ENCODE peak calls at places on chromosomes 5 and 9, in six cellular contexts. One of them, this sample, is unnamed.

GRCh38 chr9:113602126-113603119 is 138.9 kb downstream of the RGS3 start:
- DNase-seq in AG04450: no peak
- DNase-seq in mucosa of descending colon: peak; percentile 62
- DNase-seq in psoas muscle: peak; percentile 90
- DNase-seq in HT1080: peak; percentile 67
- DNase-seq in activated T-cell treated with anti-CD3 and anti-CD28 coated beads, Interleukin-2, amount 50 U/mL, for 48 hours: peak; percentile 84
- DNase-seq in this sample: no peak

GRCh38 chr9:12849486-12850010 is 74.7 kb downstream of the LURAP1L start:
- DNase-seq in AG04450: peak; percentile 4
- DNase-seq in mucosa of descending colon: no peak
- DNase-seq in psoas muscle: no peak
- DNase-seq in HT1080: no peak
- DNase-seq in activated T-cell treated with anti-CD3 and anti-CD28 coated beads, Interleukin-2, amount 50 U/mL, for 48 hours: no peak
- DNase-seq in this sample: no peak

GRCh38 chr9:93086445-93087224 is 9.4 kb upstream of the CARD19 start:
- DNase-seq in AG04450: no peak
- DNase-seq in mucosa of descending colon: peak; percentile 46
- DNase-seq in psoas muscle: no peak
- DNase-seq in HT1080: no peak
- DNase-seq in activated T-cell treated with anti-CD3 and anti-CD28 coated beads, Interleukin-2, amount 50 U/mL, for 48 hours: peak; percentile 13
- DNase-seq in this sample: no peak

GRCh38 chr9:94624621-94625020 is 14.7 kb downstream of the FBP1 start:
- DNase-seq in AG04450: no peak
- DNase-seq in mucosa of descending colon: no peak
- DNase-seq in psoas muscle: no peak
- DNase-seq in HT1080: no peak
- DNase-seq in activated T-cell treated with anti-CD3 and anti-CD28 coated beads, Interleukin-2, amount 50 U/mL, for 48 hours: no peak
- DNase-seq in this sample: no peak

GRCh38 chr5:90529939-90530677 is 724 bp upstream of the LYSMD3 start:
- DNase-seq in AG04450: peak; percentile 52
- DNase-seq in mucosa of descending colon: no peak
- DNase-seq in psoas muscle: peak; percentile 46
- DNase-seq in HT1080: peak; percentile 70
- DNase-seq in activated T-cell treated with anti-CD3 and anti-CD28 coated beads, Interleukin-2, amount 50 U/mL, for 48 hours: no peak
- DNase-seq in this sample: peak; percentile 86

GRCh38 chr5:143713331-143714032 is 98.5 kb upstream of the HMHB1 start:
- DNase-seq in AG04450: no peak
- DNase-seq in mucosa of descending colon: no peak
- DNase-seq in psoas muscle: no peak
- DNase-seq in HT1080: no peak
- DNase-seq in activated T-cell treated with anti-CD3 and anti-CD28 coated beads, Interleukin-2, amount 50 U/mL, for 48 hours: no peak
- DNase-seq in this sample: no peak

GRCh38 chr5:176738851-176739250 is 71.5 kb upstream of the UNC5A start:
- DNase-seq in AG04450: no peak
- DNase-seq in mucosa of descending colon: no peak
- DNase-seq in psoas muscle: no peak
- DNase-seq in HT1080: no peak
- DNase-seq in activated T-cell treated with anti-CD3 and anti-CD28 coated beads, Interleukin-2, amount 50 U/mL, for 48 hours: peak; percentile 10
- DNase-seq in this sample: no peak

GRCh38 chr5:179326176-179326997 is 18.9 kb downstream of the ADAMTS2 start:
- DNase-seq in AG04450: no peak
- DNase-seq in mucosa of descending colon: peak; percentile 25
- DNase-seq in psoas muscle: peak; percentile 87
- DNase-seq in HT1080: no peak
- DNase-seq in activated T-cell treated with anti-CD3 and anti-CD28 coated beads, Interleukin-2, amount 50 U/mL, for 48 hours: no peak
- DNase-seq in this sample: no peak

GRCh38 chr5:147857302-147858129 is 21.0 kb upstream of the SCGB3A2 start:
- DNase-seq in AG04450: peak; percentile 15
- DNase-seq in mucosa of descending colon: peak; percentile 35
- DNase-seq in psoas muscle: no peak
- DNase-seq in HT1080: peak; percentile 57
- DNase-seq in activated T-cell treated with anti-CD3 and anti-CD28 coated beads, Interleukin-2, amount 50 U/mL, for 48 hours: peak; percentile 45
- DNase-seq in this sample: peak; percentile 66

GRCh38 chr9:127915801-127916664 is 808 bp downstream of the ST6GALNAC4 start:
- DNase-seq in AG04450: no peak
- DNase-seq in mucosa of descending colon: peak; percentile 56
- DNase-seq in psoas muscle: no peak
- DNase-seq in HT1080: no peak
- DNase-seq in activated T-cell treated with anti-CD3 and anti-CD28 coated beads, Interleukin-2, amount 50 U/mL, for 48 hours: no peak
- DNase-seq in this sample: peak; percentile 58

GRCh38 chr5:145921211-145921610 is 15.2 kb upstream of the SH3RF2 start:
- DNase-seq in AG04450: no peak
- DNase-seq in mucosa of descending colon: no peak
- DNase-seq in psoas muscle: no peak
- DNase-seq in HT1080: peak; percentile 64
- DNase-seq in activated T-cell treated with anti-CD3 and anti-CD28 coated beads, Interleukin-2, amount 50 U/mL, for 48 hours: no peak
- DNase-seq in this sample: no peak

GRCh38 chr5:77843570-77844407 is 67.7 kb upstream of the TBCA start:
- DNase-seq in AG04450: no peak
- DNase-seq in mucosa of descending colon: no peak
- DNase-seq in psoas muscle: no peak
- DNase-seq in HT1080: no peak
- DNase-seq in activated T-cell treated with anti-CD3 and anti-CD28 coated beads, Interleukin-2, amount 50 U/mL, for 48 hours: no peak
- DNase-seq in this sample: no peak

GRCh38 chr9:138100711-138101349 is 223.2 kb downstream of the CACNA1B start:
- DNase-seq in AG04450: no peak
- DNase-seq in mucosa of descending colon: no peak
- DNase-seq in psoas muscle: no peak
- DNase-seq in HT1080: peak; percentile 5
- DNase-seq in activated T-cell treated with anti-CD3 and anti-CD28 coated beads, Interleukin-2, amount 50 U/mL, for 48 hours: peak; percentile 17
- DNase-seq in this sample: no peak

GRCh38 chr5:109089191-109089590 is 320.6 kb downstream of the PJA2 start:
- DNase-seq in AG04450: no peak
- DNase-seq in mucosa of descending colon: no peak
- DNase-seq in psoas muscle: no peak
- DNase-seq in HT1080: no peak
- DNase-seq in activated T-cell treated with anti-CD3 and anti-CD28 coated beads, Interleukin-2, amount 50 U/mL, for 48 hours: no peak
- DNase-seq in this sample: no peak

GRCh38 chr5:8641796-8642505 is 773.0 kb downstream of the MTRR start:
- DNase-seq in AG04450: no peak
- DNase-seq in mucosa of descending colon: no peak
- DNase-seq in psoas muscle: no peak
- DNase-seq in HT1080: no peak
- DNase-seq in activated T-cell treated with anti-CD3 and anti-CD28 coated beads, Interleukin-2, amount 50 U/mL, for 48 hours: no peak
- DNase-seq in this sample: no peak

GRCh38 chr9:126411948-126412284 is 85.3 kb downstream of the MVB12B start:
- DNase-seq in AG04450: no peak
- DNase-seq in mucosa of descending colon: no peak
- DNase-seq in psoas muscle: no peak
- DNase-seq in HT1080: no peak
- DNase-seq in activated T-cell treated with anti-CD3 and anti-CD28 coated beads, Interleukin-2, amount 50 U/mL, for 48 hours: no peak
- DNase-seq in this sample: no peak

GRCh38 chr5:76874088-76874581 is 24.3 kb downstream of the S100Z start:
- DNase-seq in AG04450: no peak
- DNase-seq in mucosa of descending colon: no peak
- DNase-seq in psoas muscle: no peak
- DNase-seq in HT1080: peak; percentile 27
- DNase-seq in activated T-cell treated with anti-CD3 and anti-CD28 coated beads, Interleukin-2, amount 50 U/mL, for 48 hours: no peak
- DNase-seq in this sample: peak; percentile 31

GRCh38 chr9:117284414-117284813 is 130.4 kb downstream of the ASTN2 start:
- DNase-seq in AG04450: no peak
- DNase-seq in mucosa of descending colon: no peak
- DNase-seq in psoas muscle: no peak
- DNase-seq in HT1080: no peak
- DNase-seq in activated T-cell treated with anti-CD3 and anti-CD28 coated beads, Interleukin-2, amount 50 U/mL, for 48 hours: no peak
- DNase-seq in this sample: no peak

GRCh38 chr5:139698461-139699146 is 50.5 kb downstream of the CXXC5 start:
- DNase-seq in AG04450: peak; percentile 41
- DNase-seq in mucosa of descending colon: peak; percentile 80
- DNase-seq in psoas muscle: peak; percentile 83
- DNase-seq in HT1080: peak; percentile 54
- DNase-seq in activated T-cell treated with anti-CD3 and anti-CD28 coated beads, Interleukin-2, amount 50 U/mL, for 48 hours: no peak
- DNase-seq in this sample: peak; percentile 25

GRCh38 chr9:129672702-129673101 is 7.3 kb downstream of the PRRX2 start:
- DNase-seq in AG04450: no peak
- DNase-seq in mucosa of descending colon: no peak
- DNase-seq in psoas muscle: no peak
- DNase-seq in HT1080: no peak
- DNase-seq in activated T-cell treated with anti-CD3 and anti-CD28 coated beads, Interleukin-2, amount 50 U/mL, for 48 hours: no peak
- DNase-seq in this sample: no peak

GRCh38 chr5:118791986-118792734 is 196.2 kb downstream of the DTWD2 start:
- DNase-seq in AG04450: peak; percentile 50
- DNase-seq in mucosa of descending colon: no peak
- DNase-seq in psoas muscle: no peak
- DNase-seq in HT1080: peak; percentile 73
- DNase-seq in activated T-cell treated with anti-CD3 and anti-CD28 coated beads, Interleukin-2, amount 50 U/mL, for 48 hours: peak; percentile 19
- DNase-seq in this sample: peak; percentile 64

GRCh38 chr5:60366489-60366888 is 333.5 kb downstream of the DEPDC1B start:
- DNase-seq in AG04450: no peak
- DNase-seq in mucosa of descending colon: no peak
- DNase-seq in psoas muscle: no peak
- DNase-seq in HT1080: no peak
- DNase-seq in activated T-cell treated with anti-CD3 and anti-CD28 coated beads, Interleukin-2, amount 50 U/mL, for 48 hours: no peak
- DNase-seq in this sample: no peak

GRCh38 chr9:84828101-84828500 is 158.6 kb downstream of the NTRK2 start:
- DNase-seq in AG04450: no peak
- DNase-seq in mucosa of descending colon: no peak
- DNase-seq in psoas muscle: no peak
- DNase-seq in HT1080: no peak
- DNase-seq in activated T-cell treated with anti-CD3 and anti-CD28 coated beads, Interleukin-2, amount 50 U/mL, for 48 hours: no peak
- DNase-seq in this sample: no peak

GRCh38 chr5:110854200-110854599 is 115.4 kb downstream of the SLC25A46 start:
- DNase-seq in AG04450: no peak
- DNase-seq in mucosa of descending colon: no peak
- DNase-seq in psoas muscle: no peak
- DNase-seq in HT1080: no peak
- DNase-seq in activated T-cell treated with anti-CD3 and anti-CD28 coated beads, Interleukin-2, amount 50 U/mL, for 48 hours: no peak
- DNase-seq in this sample: no peak

GRCh38 chr5:76542887-76543690 is 80.1 kb downstream of the F2RL2 start:
- DNase-seq in AG04450: no peak
- DNase-seq in mucosa of descending colon: no peak
- DNase-seq in psoas muscle: no peak
- DNase-seq in HT1080: no peak
- DNase-seq in activated T-cell treated with anti-CD3 and anti-CD28 coated beads, Interleukin-2, amount 50 U/mL, for 48 hours: peak; percentile 75
- DNase-seq in this sample: peak; percentile 37

GRCh38 chr9:131480258-131480657 is 22.5 kb upstream of the POMT1 start:
- DNase-seq in AG04450: no peak
- DNase-seq in mucosa of descending colon: no peak
- DNase-seq in psoas muscle: no peak
- DNase-seq in HT1080: no peak
- DNase-seq in activated T-cell treated with anti-CD3 and anti-CD28 coated beads, Interleukin-2, amount 50 U/mL, for 48 hours: no peak
- DNase-seq in this sample: no peak

GRCh38 chr9:101968392-101968791 is 229.9 kb upstream of the GRIN3A start:
- DNase-seq in AG04450: no peak
- DNase-seq in mucosa of descending colon: no peak
- DNase-seq in psoas muscle: no peak
- DNase-seq in HT1080: no peak
- DNase-seq in activated T-cell treated with anti-CD3 and anti-CD28 coated beads, Interleukin-2, amount 50 U/mL, for 48 hours: no peak
- DNase-seq in this sample: no peak

GRCh38 chr9:7794196-7794595 is 5.4 kb downstream of the DMAC1 start:
- DNase-seq in AG04450: no peak
- DNase-seq in mucosa of descending colon: no peak
- DNase-seq in psoas muscle: no peak
- DNase-seq in HT1080: no peak
- DNase-seq in activated T-cell treated with anti-CD3 and anti-CD28 coated beads, Interleukin-2, amount 50 U/mL, for 48 hours: no peak
- DNase-seq in this sample: no peak

GRCh38 chr5:148960070-148960769 is 102.6 kb downstream of the SH3TC2 start:
- DNase-seq in AG04450: no peak
- DNase-seq in mucosa of descending colon: no peak
- DNase-seq in psoas muscle: no peak
- DNase-seq in HT1080: no peak
- DNase-seq in activated T-cell treated with anti-CD3 and anti-CD28 coated beads, Interleukin-2, amount 50 U/mL, for 48 hours: no peak
- DNase-seq in this sample: no peak

GRCh38 chr9:14686168-14686567 is 7.1 kb downstream of the ZDHHC21 start:
- DNase-seq in AG04450: no peak
- DNase-seq in mucosa of descending colon: no peak
- DNase-seq in psoas muscle: no peak
- DNase-seq in HT1080: no peak
- DNase-seq in activated T-cell treated with anti-CD3 and anti-CD28 coated beads, Interleukin-2, amount 50 U/mL, for 48 hours: no peak
- DNase-seq in this sample: peak; percentile 79

GRCh38 chr5:66151030-66151429 is 6.9 kb downstream of the SREK1 start:
- DNase-seq in AG04450: no peak
- DNase-seq in mucosa of descending colon: no peak
- DNase-seq in psoas muscle: no peak
- DNase-seq in HT1080: no peak
- DNase-seq in activated T-cell treated with anti-CD3 and anti-CD28 coated beads, Interleukin-2, amount 50 U/mL, for 48 hours: peak; percentile 43
- DNase-seq in this sample: no peak

GRCh38 chr9:84788803-84789462 is 119.4 kb downstream of the NTRK2 start:
- DNase-seq in AG04450: no peak
- DNase-seq in mucosa of descending colon: no peak
- DNase-seq in psoas muscle: no peak
- DNase-seq in HT1080: no peak
- DNase-seq in activated T-cell treated with anti-CD3 and anti-CD28 coated beads, Interleukin-2, amount 50 U/mL, for 48 hours: no peak
- DNase-seq in this sample: no peak

GRCh38 chr5:91651704-91652103 is 268.6 kb upstream of the ARRDC3 start:
- DNase-seq in AG04450: no peak
- DNase-seq in mucosa of descending colon: no peak
- DNase-seq in psoas muscle: no peak
- DNase-seq in HT1080: peak; percentile 40
- DNase-seq in activated T-cell treated with anti-CD3 and anti-CD28 coated beads, Interleukin-2, amount 50 U/mL, for 48 hours: no peak
- DNase-seq in this sample: no peak

GRCh38 chr5:141864371-141865370 is 13.5 kb downstream of the PCDH1 start:
- DNase-seq in AG04450: no peak
- DNase-seq in mucosa of descending colon: peak; percentile 28
- DNase-seq in psoas muscle: no peak
- DNase-seq in HT1080: no peak
- DNase-seq in activated T-cell treated with anti-CD3 and anti-CD28 coated beads, Interleukin-2, amount 50 U/mL, for 48 hours: no peak
- DNase-seq in this sample: no peak

GRCh38 chr5:179886190-179886589 is 21.5 kb downstream of the TBC1D9B start:
- DNase-seq in AG04450: no peak
- DNase-seq in mucosa of descending colon: no peak
- DNase-seq in psoas muscle: no peak
- DNase-seq in HT1080: no peak
- DNase-seq in activated T-cell treated with anti-CD3 and anti-CD28 coated beads, Interleukin-2, amount 50 U/mL, for 48 hours: no peak
- DNase-seq in this sample: no peak

GRCh38 chr9:86521322-86521721 is 167.1 kb upstream of the TUT7 start:
- DNase-seq in AG04450: no peak
- DNase-seq in mucosa of descending colon: no peak
- DNase-seq in psoas muscle: no peak
- DNase-seq in HT1080: no peak
- DNase-seq in activated T-cell treated with anti-CD3 and anti-CD28 coated beads, Interleukin-2, amount 50 U/mL, for 48 hours: no peak
- DNase-seq in this sample: no peak

GRCh38 chr5:62305358-62305714 is 670 bp upstream of the KIF2A start:
- DNase-seq in AG04450: no peak
- DNase-seq in mucosa of descending colon: no peak
- DNase-seq in psoas muscle: no peak
- DNase-seq in HT1080: peak; percentile 7
- DNase-seq in activated T-cell treated with anti-CD3 and anti-CD28 coated beads, Interleukin-2, amount 50 U/mL, for 48 hours: no peak
- DNase-seq in this sample: peak; percentile 16

This sample was measured in small intestine.